ENCODE peak calls at places on chromosomes 11 and 22, in nine cellular contexts. One of them, this sample, is unnamed.

GRCh38 chr11:2800655-2801531 is 84.7 kb downstream of the CDKN1C start:
- DNase-seq in HCT116: no peak
- DNase-seq in breast epithelium: peak
- DNase-seq in transverse colon: peak
- DNase-seq in adrenal gland: peak
- DNase-seq in heart left ventricle: peak
- DNase-seq in spleen: peak
- DNase-seq in tibial nerve: peak
- DNase-seq in Peyer's patch: peak
- DNase-seq in this sample: peak

GRCh38 chr11:69387409-69387885 is 93.5 kb downstream of the MYEOV start:
- DNase-seq in adrenal gland: peak
- DNase-seq in breast epithelium: no peak
- DNase-seq in HCT116: no peak
- DNase-seq in spleen: no peak
- DNase-seq in tibial nerve: no peak
- DNase-seq in heart left ventricle: no peak
- DNase-seq in Peyer's patch: no peak
- DNase-seq in transverse colon: no peak
- DNase-seq in this sample: no peak

GRCh38 chr22:35150163-35151107 is 84.5 kb downstream of the ISX start:
- DNase-seq in transverse colon: peak
- DNase-seq in tibial nerve: no peak
- DNase-seq in breast epithelium: peak
- DNase-seq in heart left ventricle: peak
- DNase-seq in spleen: peak
- DNase-seq in HCT116: peak
- DNase-seq in adrenal gland: peak
- DNase-seq in Peyer's patch: peak
- DNase-seq in this sample: peak

GRCh38 chr11:94934362-94934761 is 39.0 kb downstream of the CWC15 start:
- DNase-seq in Peyer's patch: no peak
- DNase-seq in heart left ventricle: no peak
- DNase-seq in HCT116: no peak
- DNase-seq in spleen: no peak
- DNase-seq in adrenal gland: no peak
- DNase-seq in breast epithelium: no peak
- DNase-seq in transverse colon: no peak
- DNase-seq in tibial nerve: no peak
- DNase-seq in this sample: no peak

GRCh38 chr11:73236879-73237278 is 18.8 kb downstream of the P2RY2 start:
- DNase-seq in transverse colon: peak
- DNase-seq in heart left ventricle: peak
- DNase-seq in HCT116: peak
- DNase-seq in Peyer's patch: peak
- DNase-seq in breast epithelium: no peak
- DNase-seq in adrenal gland: peak
- DNase-seq in spleen: peak
- DNase-seq in tibial nerve: no peak
- DNase-seq in this sample: peak

GRCh38 chr11:58927393-58928081 is 11.8 kb upstream of the GLYATL1 start:
- DNase-seq in tibial nerve: no peak
- DNase-seq in HCT116: no peak
- DNase-seq in breast epithelium: no peak
- DNase-seq in spleen: no peak
- DNase-seq in transverse colon: peak
- DNase-seq in Peyer's patch: no peak
- DNase-seq in heart left ventricle: peak
- DNase-seq in adrenal gland: no peak
- DNase-seq in this sample: peak

GRCh38 chr11:62719302-62719978 is 7.8 kb downstream of the HNRNPUL2 start:
- DNase-seq in tibial nerve: no peak
- DNase-seq in heart left ventricle: no peak
- DNase-seq in adrenal gland: no peak
- DNase-seq in HCT116: no peak
- DNase-seq in transverse colon: no peak
- DNase-seq in spleen: no peak
- DNase-seq in breast epithelium: no peak
- DNase-seq in Peyer's patch: no peak
- DNase-seq in this sample: no peak

GRCh38 chr11:34890812-34891211 is 25.4 kb downstream of the APIP start:
- DNase-seq in spleen: no peak
- DNase-seq in HCT116: peak
- DNase-seq in adrenal gland: no peak
- DNase-seq in transverse colon: no peak
- DNase-seq in breast epithelium: no peak
- DNase-seq in Peyer's patch: no peak
- DNase-seq in tibial nerve: no peak
- DNase-seq in heart left ventricle: no peak
- DNase-seq in this sample: no peak

GRCh38 chr11:69637601-69637955 is 3.4 kb upstream of the CCND1 start:
- DNase-seq in HCT116: no peak
- DNase-seq in tibial nerve: no peak
- DNase-seq in heart left ventricle: no peak
- DNase-seq in spleen: peak
- DNase-seq in Peyer's patch: no peak
- DNase-seq in breast epithelium: peak
- DNase-seq in adrenal gland: no peak
- DNase-seq in transverse colon: no peak
- DNase-seq in this sample: no peak

GRCh38 chr22:42202669-42203068 is 67.8 kb downstream of the TCF20 start:
- DNase-seq in Peyer's patch: no peak
- DNase-seq in spleen: no peak
- DNase-seq in heart left ventricle: no peak
- DNase-seq in tibial nerve: no peak
- DNase-seq in transverse colon: no peak
- DNase-seq in breast epithelium: no peak
- DNase-seq in adrenal gland: peak
- DNase-seq in HCT116: no peak
- DNase-seq in this sample: no peak

GRCh38 chr22:19911540-19912235 is 29.9 kb upstream of the COMT start:
- DNase-seq in spleen: no peak
- DNase-seq in adrenal gland: no peak
- DNase-seq in HCT116: no peak
- DNase-seq in breast epithelium: no peak
- DNase-seq in transverse colon: no peak
- DNase-seq in Peyer's patch: no peak
- DNase-seq in tibial nerve: no peak
- DNase-seq in heart left ventricle: no peak
- DNase-seq in this sample: no peak

GRCh38 chr11:110712643-110713468 is 619 bp upstream of the ARHGAP20 start:
- DNase-seq in breast epithelium: no peak
- DNase-seq in tibial nerve: peak
- DNase-seq in spleen: no peak
- DNase-seq in HCT116: no peak
- DNase-seq in Peyer's patch: peak
- DNase-seq in transverse colon: peak
- DNase-seq in heart left ventricle: peak
- DNase-seq in adrenal gland: peak
- DNase-seq in this sample: peak

GRCh38 chr11:108636222-108636621 is 28.6 kb upstream of the DDX10 start:
- DNase-seq in HCT116: no peak
- DNase-seq in tibial nerve: no peak
- DNase-seq in heart left ventricle: no peak
- DNase-seq in transverse colon: no peak
- DNase-seq in spleen: no peak
- DNase-seq in breast epithelium: no peak
- DNase-seq in Peyer's patch: no peak
- DNase-seq in adrenal gland: no peak
- DNase-seq in this sample: no peak

GRCh38 chr11:3865388-3866193 is 10.1 kb downstream of the STIM1 start:
- DNase-seq in transverse colon: no peak
- DNase-seq in tibial nerve: no peak
- DNase-seq in Peyer's patch: no peak
- DNase-seq in heart left ventricle: no peak
- DNase-seq in adrenal gland: no peak
- DNase-seq in breast epithelium: no peak
- DNase-seq in HCT116: no peak
- DNase-seq in spleen: no peak
- DNase-seq in this sample: no peak

GRCh38 chr11:68690671-68691401 is 6.5 kb downstream of the GAL start:
- DNase-seq in breast epithelium: no peak
- DNase-seq in spleen: no peak
- DNase-seq in Peyer's patch: peak
- DNase-seq in heart left ventricle: no peak
- DNase-seq in HCT116: no peak
- DNase-seq in tibial nerve: no peak
- DNase-seq in transverse colon: no peak
- DNase-seq in adrenal gland: no peak
- DNase-seq in this sample: no peak

GRCh38 chr22:28900379-28900778 is 17.0 kb downstream of the ZNRF3 start:
- DNase-seq in spleen: no peak
- DNase-seq in HCT116: no peak
- DNase-seq in Peyer's patch: no peak
- DNase-seq in tibial nerve: no peak
- DNase-seq in heart left ventricle: no peak
- DNase-seq in transverse colon: no peak
- DNase-seq in adrenal gland: no peak
- DNase-seq in breast epithelium: no peak
- DNase-seq in this sample: no peak

GRCh38 chr11:10294289-10294953 is 402 bp upstream of the SBF2 start:
- DNase-seq in heart left ventricle: peak
- DNase-seq in adrenal gland: peak
- DNase-seq in Peyer's patch: no peak
- DNase-seq in HCT116: no peak
- DNase-seq in tibial nerve: no peak
- DNase-seq in transverse colon: peak
- DNase-seq in breast epithelium: no peak
- DNase-seq in spleen: peak
- DNase-seq in this sample: peak
- H3K27ac ChIP-seq in heart left ventricle: peak
- H3K27ac ChIP-seq in adrenal gland: peak
- H3K27ac ChIP-seq in Peyer's patch: peak
- H3K27ac ChIP-seq in HCT116: peak
- H3K27ac ChIP-seq in tibial nerve: peak
- H3K27ac ChIP-seq in transverse colon: peak
- H3K27ac ChIP-seq in breast epithelium: peak
- H3K27ac ChIP-seq in spleen: peak
- H3K27ac ChIP-seq in this sample: peak

GRCh38 chr11:19524171-19524671 is 188.4 kb upstream of the NAV2 start:
- DNase-seq in spleen: no peak
- DNase-seq in Peyer's patch: no peak
- DNase-seq in adrenal gland: peak
- DNase-seq in breast epithelium: no peak
- DNase-seq in HCT116: no peak
- DNase-seq in tibial nerve: no peak
- DNase-seq in transverse colon: no peak
- DNase-seq in heart left ventricle: no peak
- DNase-seq in this sample: peak

GRCh38 chr11:19525276-19525675 is 187.4 kb upstream of the NAV2 start:
- DNase-seq in breast epithelium: no peak
- DNase-seq in Peyer's patch: no peak
- DNase-seq in adrenal gland: no peak
- DNase-seq in transverse colon: no peak
- DNase-seq in spleen: no peak
- DNase-seq in tibial nerve: no peak
- DNase-seq in heart left ventricle: no peak
- DNase-seq in HCT116: no peak
- DNase-seq in this sample: no peak

GRCh38 chr11:19519912-19520641 is 192.6 kb upstream of the NAV2 start:
- DNase-seq in adrenal gland: peak
- DNase-seq in Peyer's patch: no peak
- DNase-seq in transverse colon: no peak
- DNase-seq in spleen: no peak
- DNase-seq in HCT116: no peak
- DNase-seq in tibial nerve: no peak
- DNase-seq in heart left ventricle: peak
- DNase-seq in breast epithelium: no peak
- DNase-seq in this sample: no peak

GRCh38 chr11:19520681-19521080 is 192.0 kb upstream of the NAV2 start:
- DNase-seq in breast epithelium: no peak
- DNase-seq in tibial nerve: no peak
- DNase-seq in transverse colon: no peak
- DNase-seq in Peyer's patch: no peak
- DNase-seq in adrenal gland: no peak
- DNase-seq in heart left ventricle: no peak
- DNase-seq in spleen: no peak
- DNase-seq in HCT116: no peak
- DNase-seq in this sample: no peak

GRCh38 chr11:19519344-19519743 is 193.3 kb upstream of the NAV2 start:
- DNase-seq in HCT116: no peak
- DNase-seq in breast epithelium: no peak
- DNase-seq in heart left ventricle: no peak
- DNase-seq in spleen: no peak
- DNase-seq in tibial nerve: no peak
- DNase-seq in transverse colon: no peak
- DNase-seq in adrenal gland: no peak
- DNase-seq in Peyer's patch: no peak
- DNase-seq in this sample: no peak
- TF ChIP-seq CTCF in HCT116: no peak
- TF ChIP-seq CTCF in breast epithelium: no peak
- TF ChIP-seq CTCF in heart left ventricle: no peak
- TF ChIP-seq CTCF in spleen: no peak
- TF ChIP-seq CTCF in tibial nerve: no peak
- TF ChIP-seq CTCF in transverse colon: no peak
- TF ChIP-seq CTCF in adrenal gland: no peak
- TF ChIP-seq CTCF in Peyer's patch: no peak
- TF ChIP-seq CTCF in this sample: no peak

GRCh38 chr11:12045914-12046635 is 37.6 kb upstream of the DKK3 start:
- DNase-seq in adrenal gland: no peak
- DNase-seq in breast epithelium: no peak
- DNase-seq in HCT116: no peak
- DNase-seq in Peyer's patch: no peak
- DNase-seq in tibial nerve: no peak
- DNase-seq in transverse colon: no peak
- DNase-seq in heart left ventricle: no peak
- DNase-seq in spleen: no peak
- DNase-seq in this sample: no peak
- TF ChIP-seq POLR2A in adrenal gland: no peak
- TF ChIP-seq POLR2A in breast epithelium: no peak
- TF ChIP-seq POLR2A in HCT116: no peak
- TF ChIP-seq POLR2A in Peyer's patch: no peak
- TF ChIP-seq POLR2A in tibial nerve: no peak
- TF ChIP-seq POLR2A in transverse colon: no peak
- TF ChIP-seq POLR2A in heart left ventricle: no peak
- TF ChIP-seq POLR2A in spleen: no peak
- TF ChIP-seq POLR2A in this sample: no peak

DNA sequence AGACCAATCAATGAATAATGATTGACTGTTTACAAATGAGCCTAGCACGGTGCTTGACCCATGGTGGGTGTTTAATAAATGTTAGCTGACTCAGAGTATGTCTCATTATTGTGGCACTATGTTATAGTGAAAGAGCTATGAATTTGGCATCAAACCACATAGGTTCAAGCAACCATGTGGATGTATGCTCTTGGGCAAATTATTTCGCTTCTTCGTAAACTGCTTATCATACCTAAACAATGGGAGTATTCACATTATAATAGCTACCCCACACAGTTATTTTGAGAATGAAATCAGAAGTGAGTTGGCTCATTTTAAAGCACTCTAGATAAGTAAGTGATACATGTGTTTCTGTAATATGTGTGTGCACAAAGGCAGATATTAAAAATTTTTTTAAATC is 118.7 kb upstream of the HSD17B12 start:
- DNase-seq in transverse colon: no peak
- DNase-seq in spleen: no peak
- DNase-seq in tibial nerve: no peak
- DNase-seq in adrenal gland: no peak
- DNase-seq in heart left ventricle: no peak
- DNase-seq in HCT116: no peak
- DNase-seq in breast epithelium: no peak
- DNase-seq in Peyer's patch: no peak
- DNase-seq in this sample: no peak
- H3K27ac ChIP-seq in transverse colon: no peak
- H3K27ac ChIP-seq in spleen: no peak
- H3K27ac ChIP-seq in tibial nerve: no peak
- H3K27ac ChIP-seq in adrenal gland: no peak
- H3K27ac ChIP-seq in heart left ventricle: no peak
- H3K27ac ChIP-seq in HCT116: no peak
- H3K27ac ChIP-seq in breast epithelium: no peak
- H3K27ac ChIP-seq in Peyer's patch: no peak
- H3K27ac ChIP-seq in this sample: no peak

GRCh38 chr11:83545494-83545893 is 259.3 kb upstream of the CCDC90B start:
- DNase-seq in heart left ventricle: no peak
- DNase-seq in tibial nerve: no peak
- DNase-seq in HCT116: no peak
- DNase-seq in breast epithelium: no peak
- DNase-seq in transverse colon: no peak
- DNase-seq in adrenal gland: no peak
- DNase-seq in spleen: no peak
- DNase-seq in Peyer's patch: no peak
- DNase-seq in this sample: no peak
- TF ChIP-seq CTCF in heart left ventricle: no peak
- TF ChIP-seq CTCF in tibial nerve: no peak
- TF ChIP-seq CTCF in HCT116: no peak
- TF ChIP-seq CTCF in breast epithelium: no peak
- TF ChIP-seq CTCF in transverse colon: no peak
- TF ChIP-seq CTCF in adrenal gland: no peak
- TF ChIP-seq CTCF in spleen: no peak
- TF ChIP-seq CTCF in Peyer's patch: no peak
- TF ChIP-seq CTCF in this sample: no peak

This sample was measured in right lobe of liver.